ENCODE peak calls at places on chromosomes 11 and 22, in nine cellular contexts. One of them, this sample, is unnamed.

GRCh38 chr11:110837535-110838127 is 125.4 kb upstream of the ARHGAP20 start:
- DNase-seq in fibroblast of villous mesenchyme: no peak
- DNase-seq in LoVo: no peak
- DNase-seq in right cardiac atrium: no peak
- DNase-seq in stomach: no peak
- DNase-seq in A549: no peak
- DNase-seq in stimulated activated CD8-positive, alpha-beta memory T cell treated with anti-CD3 and anti-CD28 coated beads, Interleukin-4, amount 100 ng/mL, for 4 hours: no peak
- DNase-seq in GM04504: no peak
- DNase-seq in NCI-H345: no peak
- DNase-seq in this sample: no peak

GRCh38 chr11:87431386-87431785 is 393.7 kb downstream of the TMEM135 start:
- DNase-seq in fibroblast of villous mesenchyme: no peak
- DNase-seq in LoVo: no peak
- DNase-seq in right cardiac atrium: no peak
- DNase-seq in stomach: no peak
- DNase-seq in A549: no peak
- DNase-seq in stimulated activated CD8-positive, alpha-beta memory T cell treated with anti-CD3 and anti-CD28 coated beads, Interleukin-4, amount 100 ng/mL, for 4 hours: no peak
- DNase-seq in GM04504: no peak
- DNase-seq in NCI-H345: peak; percentile 20
- DNase-seq in this sample: no peak

GRCh38 chr22:36816635-36817428 is at the start of gene PVALB:
- DNase-seq in fibroblast of villous mesenchyme: peak; percentile 21
- DNase-seq in LoVo: no peak
- DNase-seq in right cardiac atrium: peak; percentile 23
- DNase-seq in stomach: no peak
- DNase-seq in A549: peak; percentile 23
- DNase-seq in stimulated activated CD8-positive, alpha-beta memory T cell treated with anti-CD3 and anti-CD28 coated beads, Interleukin-4, amount 100 ng/mL, for 4 hours: no peak
- DNase-seq in GM04504: no peak
- DNase-seq in NCI-H345: peak; percentile 46
- DNase-seq in this sample: no peak

GRCh38 chr22:49547751-49548239 is 279.9 kb downstream of the BRD1 start:
- DNase-seq in fibroblast of villous mesenchyme: no peak
- DNase-seq in LoVo: no peak
- DNase-seq in right cardiac atrium: no peak
- DNase-seq in stomach: no peak
- DNase-seq in A549: no peak
- DNase-seq in stimulated activated CD8-positive, alpha-beta memory T cell treated with anti-CD3 and anti-CD28 coated beads, Interleukin-4, amount 100 ng/mL, for 4 hours: no peak
- DNase-seq in GM04504: no peak
- DNase-seq in NCI-H345: peak; percentile 23
- DNase-seq in this sample: no peak

GRCh38 chr22:26364066-26365015 is 64.7 kb upstream of the ASPHD2 start:
- DNase-seq in fibroblast of villous mesenchyme: peak; percentile 83
- DNase-seq in LoVo: peak; percentile 63
- DNase-seq in right cardiac atrium: peak; percentile 49
- DNase-seq in stomach: peak; percentile 60
- DNase-seq in A549: peak; percentile 36
- DNase-seq in stimulated activated CD8-positive, alpha-beta memory T cell treated with anti-CD3 and anti-CD28 coated beads, Interleukin-4, amount 100 ng/mL, for 4 hours: no peak
- DNase-seq in GM04504: peak; percentile 61
- DNase-seq in NCI-H345: peak; percentile 55
- DNase-seq in this sample: peak; percentile 27

GRCh38 chr11:1370186-1371025 is 19.3 kb upstream of the BRSK2 start:
- DNase-seq in fibroblast of villous mesenchyme: no peak
- DNase-seq in LoVo: no peak
- DNase-seq in right cardiac atrium: no peak
- DNase-seq in stomach: no peak
- DNase-seq in A549: no peak
- DNase-seq in stimulated activated CD8-positive, alpha-beta memory T cell treated with anti-CD3 and anti-CD28 coated beads, Interleukin-4, amount 100 ng/mL, for 4 hours: no peak
- DNase-seq in GM04504: no peak
- DNase-seq in NCI-H345: no peak
- DNase-seq in this sample: no peak

GRCh38 chr11:71428861-71429435 is 19.2 kb downstream of the DHCR7 start:
- DNase-seq in fibroblast of villous mesenchyme: no peak
- DNase-seq in LoVo: no peak
- DNase-seq in right cardiac atrium: peak; percentile 86
- DNase-seq in stomach: peak; percentile 44
- DNase-seq in A549: no peak
- DNase-seq in stimulated activated CD8-positive, alpha-beta memory T cell treated with anti-CD3 and anti-CD28 coated beads, Interleukin-4, amount 100 ng/mL, for 4 hours: no peak
- DNase-seq in GM04504: no peak
- DNase-seq in NCI-H345: no peak
- DNase-seq in this sample: no peak

GRCh38 chr11:84824624-84825023 is 802.5 kb downstream of the DLG2 start:
- DNase-seq in fibroblast of villous mesenchyme: no peak
- DNase-seq in LoVo: no peak
- DNase-seq in right cardiac atrium: no peak
- DNase-seq in stomach: no peak
- DNase-seq in A549: no peak
- DNase-seq in stimulated activated CD8-positive, alpha-beta memory T cell treated with anti-CD3 and anti-CD28 coated beads, Interleukin-4, amount 100 ng/mL, for 4 hours: no peak
- DNase-seq in GM04504: no peak
- DNase-seq in NCI-H345: no peak
- DNase-seq in this sample: no peak

GRCh38 chr11:111472228-111472627 is 40.0 kb downstream of the BTG4 start:
- DNase-seq in fibroblast of villous mesenchyme: no peak
- DNase-seq in LoVo: no peak
- DNase-seq in right cardiac atrium: no peak
- DNase-seq in stomach: no peak
- DNase-seq in A549: no peak
- DNase-seq in stimulated activated CD8-positive, alpha-beta memory T cell treated with anti-CD3 and anti-CD28 coated beads, Interleukin-4, amount 100 ng/mL, for 4 hours: no peak
- DNase-seq in GM04504: no peak
- DNase-seq in NCI-H345: no peak
- DNase-seq in this sample: no peak

GRCh38 chr11:91761406-91762027 is 463.1 kb upstream of the FAT3 start:
- DNase-seq in fibroblast of villous mesenchyme: no peak
- DNase-seq in LoVo: no peak
- DNase-seq in right cardiac atrium: no peak
- DNase-seq in stomach: no peak
- DNase-seq in A549: no peak
- DNase-seq in stimulated activated CD8-positive, alpha-beta memory T cell treated with anti-CD3 and anti-CD28 coated beads, Interleukin-4, amount 100 ng/mL, for 4 hours: no peak
- DNase-seq in GM04504: no peak
- DNase-seq in NCI-H345: no peak
- DNase-seq in this sample: no peak

GRCh38 chr22:40320687-40321086 is 25.6 kb upstream of the ADSL start:
- DNase-seq in fibroblast of villous mesenchyme: no peak
- DNase-seq in LoVo: no peak
- DNase-seq in right cardiac atrium: no peak
- DNase-seq in stomach: no peak
- DNase-seq in A549: no peak
- DNase-seq in stimulated activated CD8-positive, alpha-beta memory T cell treated with anti-CD3 and anti-CD28 coated beads, Interleukin-4, amount 100 ng/mL, for 4 hours: no peak
- DNase-seq in GM04504: no peak
- DNase-seq in NCI-H345: no peak
- DNase-seq in this sample: no peak

GRCh38 chr11:124839051-124839971 is 25.9 kb upstream of the ROBO3 start:
- DNase-seq in fibroblast of villous mesenchyme: no peak
- DNase-seq in LoVo: no peak
- DNase-seq in right cardiac atrium: no peak
- DNase-seq in stomach: no peak
- DNase-seq in A549: no peak
- DNase-seq in stimulated activated CD8-positive, alpha-beta memory T cell treated with anti-CD3 and anti-CD28 coated beads, Interleukin-4, amount 100 ng/mL, for 4 hours: no peak
- DNase-seq in GM04504: no peak
- DNase-seq in NCI-H345: peak; percentile 27
- DNase-seq in this sample: no peak

GRCh38 chr22:33891455-33891854 is 28.8 kb downstream of the LARGE1 start:
- DNase-seq in fibroblast of villous mesenchyme: no peak
- DNase-seq in LoVo: no peak
- DNase-seq in right cardiac atrium: no peak
- DNase-seq in stomach: no peak
- DNase-seq in A549: no peak
- DNase-seq in stimulated activated CD8-positive, alpha-beta memory T cell treated with anti-CD3 and anti-CD28 coated beads, Interleukin-4, amount 100 ng/mL, for 4 hours: no peak
- DNase-seq in GM04504: no peak
- DNase-seq in NCI-H345: no peak
- DNase-seq in this sample: no peak

GRCh38 chr11:945986-946385 is 20.3 kb downstream of the AP2A2 start:
- DNase-seq in fibroblast of villous mesenchyme: peak; percentile 63
- DNase-seq in LoVo: no peak
- DNase-seq in right cardiac atrium: no peak
- DNase-seq in stomach: no peak
- DNase-seq in A549: no peak
- DNase-seq in stimulated activated CD8-positive, alpha-beta memory T cell treated with anti-CD3 and anti-CD28 coated beads, Interleukin-4, amount 100 ng/mL, for 4 hours: no peak
- DNase-seq in GM04504: no peak
- DNase-seq in NCI-H345: no peak
- DNase-seq in this sample: no peak

GRCh38 chr22:39594411-39594810 is 23.9 kb downstream of the CACNA1I start:
- DNase-seq in fibroblast of villous mesenchyme: no peak
- DNase-seq in LoVo: no peak
- DNase-seq in right cardiac atrium: no peak
- DNase-seq in stomach: no peak
- DNase-seq in A549: no peak
- DNase-seq in stimulated activated CD8-positive, alpha-beta memory T cell treated with anti-CD3 and anti-CD28 coated beads, Interleukin-4, amount 100 ng/mL, for 4 hours: no peak
- DNase-seq in GM04504: no peak
- DNase-seq in NCI-H345: no peak
- DNase-seq in this sample: no peak

GRCh38 chr22:49452362-49452946 is 375.2 kb downstream of the BRD1 start:
- DNase-seq in fibroblast of villous mesenchyme: no peak
- DNase-seq in LoVo: no peak
- DNase-seq in right cardiac atrium: no peak
- DNase-seq in stomach: no peak
- DNase-seq in A549: no peak
- DNase-seq in stimulated activated CD8-positive, alpha-beta memory T cell treated with anti-CD3 and anti-CD28 coated beads, Interleukin-4, amount 100 ng/mL, for 4 hours: no peak
- DNase-seq in GM04504: no peak
- DNase-seq in NCI-H345: no peak
- DNase-seq in this sample: no peak

GRCh38 chr11:4680341-4680740 is 17.3 kb downstream of the OR51E2 start:
- DNase-seq in fibroblast of villous mesenchyme: no peak
- DNase-seq in LoVo: no peak
- DNase-seq in right cardiac atrium: no peak
- DNase-seq in stomach: no peak
- DNase-seq in A549: no peak
- DNase-seq in stimulated activated CD8-positive, alpha-beta memory T cell treated with anti-CD3 and anti-CD28 coated beads, Interleukin-4, amount 100 ng/mL, for 4 hours: no peak
- DNase-seq in GM04504: no peak
- DNase-seq in NCI-H345: peak; percentile 66
- DNase-seq in this sample: no peak

GRCh38 chr11:10674991-10675440 is 18.5 kb downstream of the IRAG1 start:
- DNase-seq in fibroblast of villous mesenchyme: no peak
- DNase-seq in LoVo: no peak
- DNase-seq in right cardiac atrium: peak; percentile 76
- DNase-seq in stomach: no peak
- DNase-seq in A549: no peak
- DNase-seq in stimulated activated CD8-positive, alpha-beta memory T cell treated with anti-CD3 and anti-CD28 coated beads, Interleukin-4, amount 100 ng/mL, for 4 hours: no peak
- DNase-seq in GM04504: no peak
- DNase-seq in NCI-H345: no peak
- DNase-seq in this sample: no peak

GRCh38 chr22:33593818-33594217 is 326.5 kb downstream of the LARGE1 start:
- DNase-seq in fibroblast of villous mesenchyme: no peak
- DNase-seq in LoVo: no peak
- DNase-seq in right cardiac atrium: no peak
- DNase-seq in stomach: no peak
- DNase-seq in A549: no peak
- DNase-seq in stimulated activated CD8-positive, alpha-beta memory T cell treated with anti-CD3 and anti-CD28 coated beads, Interleukin-4, amount 100 ng/mL, for 4 hours: no peak
- DNase-seq in GM04504: no peak
- DNase-seq in NCI-H345: no peak
- DNase-seq in this sample: no peak

GRCh38 chr11:22521226-22521625 is 104.4 kb downstream of the FANCF start:
- DNase-seq in fibroblast of villous mesenchyme: no peak
- DNase-seq in LoVo: no peak
- DNase-seq in right cardiac atrium: no peak
- DNase-seq in stomach: no peak
- DNase-seq in A549: no peak
- DNase-seq in stimulated activated CD8-positive, alpha-beta memory T cell treated with anti-CD3 and anti-CD28 coated beads, Interleukin-4, amount 100 ng/mL, for 4 hours: no peak
- DNase-seq in GM04504: no peak
- DNase-seq in NCI-H345: no peak
- DNase-seq in this sample: no peak

GRCh38 chr11:771617-772204 is 5.6 kb downstream of the GATD1 start:
- DNase-seq in fibroblast of villous mesenchyme: no peak
- DNase-seq in LoVo: no peak
- DNase-seq in right cardiac atrium: no peak
- DNase-seq in stomach: no peak
- DNase-seq in A549: no peak
- DNase-seq in stimulated activated CD8-positive, alpha-beta memory T cell treated with anti-CD3 and anti-CD28 coated beads, Interleukin-4, amount 100 ng/mL, for 4 hours: no peak
- DNase-seq in GM04504: no peak
- DNase-seq in NCI-H345: no peak
- DNase-seq in this sample: no peak

GRCh38 chr11:79198898-79199250 is 242.0 kb downstream of the TENM4 start:
- DNase-seq in fibroblast of villous mesenchyme: no peak
- DNase-seq in LoVo: no peak
- DNase-seq in right cardiac atrium: no peak
- DNase-seq in stomach: no peak
- DNase-seq in A549: no peak
- DNase-seq in stimulated activated CD8-positive, alpha-beta memory T cell treated with anti-CD3 and anti-CD28 coated beads, Interleukin-4, amount 100 ng/mL, for 4 hours: no peak
- DNase-seq in GM04504: no peak
- DNase-seq in NCI-H345: no peak
- DNase-seq in this sample: no peak

GRCh38 chr22:25021976-25022711 is 69.6 kb downstream of the KIAA1671 start:
- DNase-seq in fibroblast of villous mesenchyme: no peak
- DNase-seq in LoVo: no peak
- DNase-seq in right cardiac atrium: peak; percentile 43
- DNase-seq in stomach: no peak
- DNase-seq in A549: no peak
- DNase-seq in stimulated activated CD8-positive, alpha-beta memory T cell treated with anti-CD3 and anti-CD28 coated beads, Interleukin-4, amount 100 ng/mL, for 4 hours: no peak
- DNase-seq in GM04504: no peak
- DNase-seq in NCI-H345: no peak
- DNase-seq in this sample: no peak

GRCh38 chr11:77287615-77288273 is 13.7 kb downstream of the GDPD4 start:
- DNase-seq in fibroblast of villous mesenchyme: peak; percentile 88
- DNase-seq in LoVo: no peak
- DNase-seq in right cardiac atrium: no peak
- DNase-seq in stomach: no peak
- DNase-seq in A549: no peak
- DNase-seq in stimulated activated CD8-positive, alpha-beta memory T cell treated with anti-CD3 and anti-CD28 coated beads, Interleukin-4, amount 100 ng/mL, for 4 hours: no peak
- DNase-seq in GM04504: peak; percentile 82
- DNase-seq in NCI-H345: no peak
- DNase-seq in this sample: no peak